ENCODE peak calls at places on chromosomes 3 and 15, in five cellular contexts. G is HepG2, N is GM12878, W is K562, S is SK-N-SH. F is an unnamed sample.

GRCh38 chr15:60994842-60995495 is 234.1 kb downstream of the RORA start:
- DNase-seq in W (no peak), N (no peak), S (no peak), G (no peak), F (no peak)

GRCh38 chr3:171526869-171527268 is 66.7 kb upstream of the TNIK start:
- DNase-seq in N (no peak), W (no peak), G (peak; percentile 28), S (no peak), F (no peak)

GRCh38 chr3:155034786-155035185 is 45.3 kb upstream of the MME start:
- DNase-seq in G (no peak), N (no peak), S (no peak), W (no peak), F (no peak)

GRCh38 chr3:150073513-150073912 is 102.8 kb upstream of the PFN2 start:
- DNase-seq in W (no peak), G (no peak), S (no peak), N (no peak), F (no peak)

GRCh38 chr3:14797731-14798130 is 21.0 kb upstream of the FGD5 start:
- DNase-seq in G (no peak), W (no peak), S (no peak), N (no peak), F (no peak)

GRCh38 chr15:29480278-29480677 is 210.7 kb upstream of the NSMCE3 start:
- DNase-seq in N (no peak), W (no peak), G (no peak), S (no peak), F (no peak)

GRCh38 chr15:41944313-41944940 is 27.9 kb downstream of the EHD4 start:
- DNase-seq in W (no peak), N (no peak), S (no peak), G (peak; percentile 70), F (no peak)

GRCh38 chr15:41501961-41502786 is 8.5 kb downstream of the ITPKA start:
- DNase-seq in N (no peak), S (peak; percentile 62), G (no peak), W (no peak), F (no peak)

GRCh38 chr3:52249683-52250082 is 4.1 kb downstream of the PPM1M start:
- DNase-seq in S (no peak), W (no peak), N (no peak), G (no peak), F (no peak)

GRCh38 chr3:190499157-190499556 is 14.7 kb upstream of the IL1RAP start:
- DNase-seq in S (no peak), W (no peak), G (no peak), N (no peak), F (no peak)

GRCh38 chr15:66766282-66767228 is 64.5 kb downstream of the SMAD6 start:
- DNase-seq in N (no peak), G (no peak), W (no peak), S (no peak), F (peak; percentile 67)

GRCh38 chr3:131704084-131704483 is 201.3 kb upstream of the MRPL3 start:
- DNase-seq in S (no peak), W (no peak), G (no peak), N (no peak), F (no peak)

GRCh38 chr3:4718179-4718736 is 225.1 kb downstream of the ITPR1 start:
- DNase-seq in W (no peak), N (no peak), G (no peak), S (no peak), F (no peak)

GRCh38 chr3:140206196-140207040 is 271.4 kb downstream of the CLSTN2 start:
- DNase-seq in S (peak; percentile 57), W (peak; percentile 9), G (no peak), N (no peak), F (no peak)

GRCh38 chr15:69253156-69253555 is 45.6 kb upstream of the PAQR5 start:
- DNase-seq in W (no peak), G (no peak), S (peak; percentile 33), N (no peak), F (peak; percentile 48)
- TF ChIP-seq RAD21 in W (no peak), G (no peak), S (no peak), N (no peak), F (no peak)

DNA sequence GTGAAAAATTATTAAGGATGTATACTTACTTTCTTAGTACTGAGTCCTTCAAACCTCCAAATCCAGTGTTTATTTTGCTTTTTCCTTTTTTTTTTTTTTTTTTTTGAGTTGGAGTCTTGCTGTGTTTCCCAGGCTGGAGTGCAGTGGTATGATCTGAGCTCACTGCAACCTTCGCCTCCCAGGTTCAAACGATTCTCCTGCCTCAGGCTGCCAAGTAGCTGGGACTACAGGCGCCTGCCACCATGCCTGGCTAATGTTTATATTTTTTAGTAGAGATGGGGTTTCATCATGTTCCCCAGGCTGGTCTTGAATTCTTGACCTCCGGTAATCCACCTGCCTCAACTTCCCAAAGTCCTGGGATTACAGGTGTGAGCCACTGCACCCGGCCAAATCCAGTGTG is 67.5 kb downstream of the KAT2B start:
- DNase-seq in N (no peak), G (no peak), W (no peak), S (no peak), F (no peak)
- TF ChIP-seq RFX5 in N (no peak), G (no peak), W (no peak), S (no peak), F (no peak)

GRCh38 chr3:11132861-11133260 is 21.4 kb upstream of the HRH1 start:
- DNase-seq in G (no peak), N (no peak), S (no peak), W (no peak), F (no peak)

GRCh38 chr3:11128682-11129632 is 25.3 kb upstream of the HRH1 start:
- DNase-seq in G (no peak), W (no peak), S (no peak), N (no peak), F (no peak)

GRCh38 chr3:11134794-11135193 is 19.5 kb upstream of the HRH1 start:
- DNase-seq in G (no peak), N (no peak), W (no peak), S (no peak), F (no peak)

GRCh38 chr3:11126653-11127052 is 27.6 kb upstream of the HRH1 start:
- DNase-seq in W (no peak), G (no peak), S (no peak), N (no peak), F (no peak)

DNA sequence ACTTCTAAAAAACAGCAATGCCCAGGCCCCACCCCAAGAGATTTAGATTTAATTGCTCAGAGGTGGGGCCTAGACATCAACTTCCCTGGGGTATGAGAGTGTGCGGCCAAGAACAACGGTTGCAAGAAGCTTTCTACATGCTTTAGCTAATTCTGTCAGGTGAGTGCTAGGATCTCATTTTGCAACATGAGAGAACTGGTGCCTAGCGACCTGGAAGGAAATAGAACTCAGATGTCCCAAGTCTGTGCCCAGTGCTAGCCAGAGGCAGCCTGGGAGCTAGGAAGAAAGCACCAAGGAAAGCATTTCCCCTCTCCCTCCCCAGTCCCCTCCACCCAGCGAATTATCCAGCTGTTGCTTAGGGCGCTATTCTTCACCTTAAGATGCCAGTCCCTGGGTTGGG is 22.9 kb upstream of the HRH1 start:
- DNase-seq in S (no peak), N (no peak), G (no peak), W (no peak), F (no peak)
- TF ChIP-seq REST in S (no peak), N (no peak), G (no peak), W (no peak), F (no peak)

DNA sequence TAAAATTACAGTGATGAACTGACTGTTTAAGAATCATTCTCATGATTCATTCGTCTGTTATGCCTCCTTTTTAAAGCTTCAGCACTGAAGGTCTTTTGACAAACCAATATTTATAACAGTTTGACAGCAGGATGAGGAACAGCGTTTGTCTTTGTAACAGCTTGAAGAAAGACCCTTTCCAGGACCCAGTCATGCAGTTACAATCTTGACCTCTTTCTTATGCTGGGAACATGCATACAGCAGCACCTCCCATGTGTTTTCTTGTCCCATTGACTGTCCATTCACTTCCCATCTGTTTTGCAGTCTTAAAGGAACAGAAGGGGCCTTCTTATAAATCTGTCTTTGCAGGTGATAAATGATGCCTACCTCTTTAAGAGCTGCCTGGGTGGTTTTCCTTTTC is 87.2 kb downstream of the OPA1 start:
- DNase-seq in W (no peak), S (no peak), N (no peak), G (no peak), F (no peak)
- TF ChIP-seq RAD21 in W (no peak), S (no peak), N (no peak), G (no peak), F (no peak)

F was measured in A549.